ENCODE peak calls at places on chromosomes 11 and 22, in five cellular contexts. J is cardiac muscle cell, M is suprapubic skin, S is IMR-90, G is WERI-Rb-1. O is an unnamed sample.
A peak's percentile ranks its signal among the peaks of the same experiment; 100 is the strongest.

GRCh38 chr11:7605544-7605943 is 67.8 kb downstream of the CYB5R2 start:
- DNase-seq in G (no peak), S (peak; percentile 62), J (peak; percentile 79), M (no peak), O (peak; percentile 85)

GRCh38 chr22:41263704-41264103 is 22.3 kb downstream of the RANGAP1 start:
- DNase-seq in M (no peak), J (no peak), S (peak; percentile 28), G (no peak), O (no peak)

GRCh38 chr22:27482414-27482813 is 319.1 kb downstream of the MN1 start:
- DNase-seq in S (no peak), G (no peak), M (no peak), J (no peak), O (no peak)

GRCh38 chr11:2365571-2366210 is 11.4 kb upstream of the CD81 start:
- DNase-seq in G (no peak), M (no peak), S (no peak), J (no peak), O (no peak)

GRCh38 chr11:34051349-34052035 is at the start of gene CAPRIN1:
- DNase-seq in M (peak; percentile 91), S (peak; percentile 83), J (peak; percentile 93), G (peak; percentile 97), O (peak; percentile 67)

GRCh38 chr11:34529643-34530042 is 16.0 kb upstream of the ELF5 start:
- DNase-seq in G (no peak), S (no peak), M (no peak), J (no peak), O (no peak)

GRCh38 chr11:122214567-122214966 is 98.6 kb upstream of the BLID start:
- DNase-seq in M (no peak), G (no peak), S (peak; percentile 76), J (no peak), O (peak; percentile 76)

GRCh38 chr11:75341583-75341982 is 9.9 kb downstream of the ARRB1 start:
- DNase-seq in J (peak; percentile 35), S (no peak), G (no peak), M (no peak), O (no peak)

GRCh38 chr11:12246989-12247388 is 130.4 kb upstream of the PARVA start:
- DNase-seq in J (peak; percentile 36), S (no peak), M (no peak), G (no peak), O (no peak)

GRCh38 chr11:94946812-94947211 is 26.5 kb downstream of the CWC15 start:
- DNase-seq in J (no peak), S (no peak), G (no peak), M (no peak), O (no peak)

GRCh38 chr22:42993651-42994275 is 21.2 kb downstream of the PACSIN2 start:
- DNase-seq in G (no peak), S (peak; percentile 60), M (no peak), J (peak; percentile 74), O (no peak)

GRCh38 chr11:118785362-118785761 is 5.6 kb downstream of the DDX6 start:
- DNase-seq in J (peak; percentile 33), G (no peak), M (no peak), S (peak; percentile 52), O (peak; percentile 4)

GRCh38 chr11:57574061-57574460 is 6.6 kb upstream of the UBE2L6 start:
- DNase-seq in J (no peak), M (no peak), S (no peak), G (no peak), O (no peak)

GRCh38 chr11:64525711-64526110 is 65.3 kb upstream of the SLC22A12 start:
- DNase-seq in S (no peak), J (no peak), M (no peak), G (no peak), O (no peak)

GRCh38 chr11:76210920-76211851 is 4.9 kb upstream of the WNT11 start:
- DNase-seq in M (no peak), S (no peak), J (no peak), G (no peak), O (no peak)

GRCh38 chr11:44010789-44011251 is 37.0 kb upstream of the ACCSL start:
- DNase-seq in S (peak; percentile 48), J (no peak), M (no peak), G (no peak), O (no peak)

GRCh38 chr22:20395181-20395896 is 1.4 kb downstream of the ZNF74 start:
- DNase-seq in M (no peak), J (no peak), S (no peak), G (no peak), O (no peak)
- H3K4me3 ChIP-seq in M (no peak overlapping the region), J (no peak overlapping the region), S (no peak overlapping the region), G (no peak overlapping the region), O (no peak overlapping the region)

DNA sequence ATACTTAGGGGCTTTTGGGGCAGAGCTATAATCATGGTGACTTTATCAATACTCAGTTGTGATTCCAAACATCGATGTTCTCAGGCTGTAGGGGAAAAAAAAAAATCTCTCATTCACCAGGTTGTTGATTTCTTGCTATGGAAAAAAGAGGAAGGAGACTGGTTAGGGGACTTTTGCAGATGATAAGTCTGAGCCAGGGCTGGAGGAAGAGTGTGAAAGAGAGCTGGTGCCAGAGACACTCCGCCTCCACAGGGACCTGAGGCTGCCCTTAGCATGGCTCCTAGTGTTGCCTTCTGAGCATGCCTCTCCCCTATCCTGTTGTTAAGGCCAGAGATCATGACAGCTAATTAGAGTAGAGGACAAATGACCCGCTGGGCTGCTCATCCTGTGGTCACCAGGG is 16.9 kb downstream of the UPB1 start:
- DNase-seq in J (no peak), S (no peak), M (no peak), G (no peak), O (no peak)
- H3K4me3 ChIP-seq in J (no peak overlapping the region), S (no peak overlapping the region), M (no peak overlapping the region), G (no peak overlapping the region), O (no peak overlapping the region)

DNA sequence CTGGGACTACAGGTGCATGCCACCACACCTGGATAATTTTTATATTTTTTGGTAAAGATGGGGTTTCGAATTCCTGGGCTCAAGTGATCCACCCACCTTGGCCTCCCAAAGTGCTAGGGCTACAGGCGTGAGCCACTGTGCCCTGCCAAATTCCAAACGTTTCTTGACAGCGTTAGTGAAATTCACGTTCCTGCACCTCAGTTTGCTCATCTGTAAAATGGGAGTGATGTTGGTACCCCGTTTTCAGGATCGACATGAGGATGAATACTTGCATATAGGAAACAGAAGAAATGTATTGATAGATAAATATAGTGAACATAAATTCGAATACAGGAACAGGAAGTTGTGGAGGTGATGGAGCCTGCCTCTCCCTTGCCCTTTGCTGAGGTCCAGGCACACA is 10.2 kb upstream of the LTO1 start:
- DNase-seq in M (no peak), S (no peak), G (no peak), J (no peak), O (no peak)
- H3K4me3 ChIP-seq in M (no peak overlapping the region), S (no peak overlapping the region), G (no peak overlapping the region), J (no peak overlapping the region), O (no peak overlapping the region)

DNA sequence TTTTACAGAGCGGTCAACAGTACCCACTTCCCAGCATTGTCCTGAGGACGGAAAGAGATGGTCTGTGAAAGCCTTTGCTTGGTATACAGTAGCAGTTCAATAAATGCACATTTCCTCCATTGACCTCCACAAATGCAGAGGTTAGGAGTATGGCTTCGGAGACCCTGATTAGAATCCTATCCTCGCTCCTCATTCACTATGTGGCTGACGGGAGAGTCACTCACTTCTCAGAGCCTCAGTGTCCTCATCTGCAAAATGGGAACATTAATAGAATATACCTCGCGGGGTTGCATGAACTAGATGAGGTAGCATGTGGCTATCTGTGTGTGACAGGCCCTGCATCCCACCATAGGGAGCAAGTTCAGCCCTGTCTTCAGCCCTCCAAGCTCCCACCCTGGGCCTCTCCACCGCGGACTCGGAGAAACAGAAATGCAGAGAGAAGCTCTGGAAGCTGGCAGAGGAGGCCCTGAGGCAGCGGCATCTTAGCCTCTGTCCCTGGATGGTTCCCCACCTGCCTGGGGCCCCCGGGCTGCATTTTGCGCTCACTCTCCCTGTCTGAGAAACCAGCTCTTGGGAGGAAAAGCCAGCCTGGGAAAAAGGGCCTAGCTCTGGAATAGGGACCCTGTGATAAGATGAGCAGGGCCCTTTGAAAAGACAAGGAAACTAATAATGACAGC is 11.9 kb upstream of the SPI1 start:
- DNase-seq in G (no peak), M (no peak), J (no peak), S (no peak), O (no peak)
- H3K4me3 ChIP-seq in G (no peak overlapping the region), M (no peak overlapping the region), J (no peak overlapping the region), S (no peak overlapping the region), O (no peak overlapping the region)

GRCh38 chr22:20957118-20957690 is 9.9 kb upstream of the AIFM3 start:
- DNase-seq in M (no peak), S (no peak), G (no peak), J (peak; percentile 29), O (no peak)

GRCh38 chr22:20956258-20957117 is 10.6 kb upstream of the AIFM3 start:
- DNase-seq in M (no peak), S (peak; percentile 25), G (no peak), J (peak; percentile 50), O (peak; percentile 9)

GRCh38 chr22:20953342-20953608 is 13.8 kb upstream of the AIFM3 start:
- DNase-seq in S (no peak), M (no peak), G (no peak), J (no peak), O (no peak)

GRCh38 chr22:20953668-20954500 is 13.2 kb upstream of the AIFM3 start:
- DNase-seq in M (no peak), J (peak; percentile 88), G (no peak), S (peak; percentile 47), O (no peak)

GRCh38 chr22:20955548-20955947 is 11.5 kb upstream of the AIFM3 start:
- DNase-seq in M (no peak), J (no peak), G (no peak), S (no peak), O (no peak)
- H3K4me3 ChIP-seq in M (no peak overlapping the region), J (no peak overlapping the region), G (no peak overlapping the region), S (no peak overlapping the region), O (no peak overlapping the region)

GRCh38 chr22:22929381-22930221 is 42.0 kb downstream of the IGLL5 start:
- DNase-seq in S (no peak), G (no peak), M (no peak), J (no peak), O (no peak)

GRCh38 chr22:22931557-22932270 is 44.1 kb downstream of the IGLL5 start:
- DNase-seq in J (no peak), S (no peak), M (no peak), G (no peak), O (no peak)

GRCh38 chr22:22932512-22932941 is 44.9 kb downstream of the IGLL5 start:
- DNase-seq in S (no peak), J (no peak), G (no peak), M (no peak), O (no peak)

GRCh38 chr22:22930222-22930497 is 42.5 kb downstream of the IGLL5 start:
- DNase-seq in M (no peak), S (no peak), G (no peak), J (no peak), O (no peak)

GRCh38 chr22:22930571-22931556 is 43.2 kb downstream of the IGLL5 start:
- DNase-seq in S (no peak), J (no peak), G (no peak), M (no peak), O (no peak)
- H3K4me3 ChIP-seq in S (no peak overlapping the region), J (no peak overlapping the region), G (no peak overlapping the region), M (no peak overlapping the region), O (no peak overlapping the region)

O was measured in brain microvascular endothelial cell.